ENCODE peak calls at places on chromosomes 1 and 21, in five cellular contexts. B, O, Z, F and K are unnamed samples. For H3K4me1, the result is how much of the 10 kb centered on the place peaks cover.

GRCh38 chr1:43592051-43592665 is 57.8 kb upstream of the KDM4A start:
- DNase-seq in B (no peak), O (no peak), Z (peak), F (no peak), K (no peak)

GRCh38 chr1:153799566-153800465 is 24.6 kb downstream of the SLC27A3 start:
- DNase-seq in B (no peak), O (no peak), Z (no peak), F (no peak), K (no peak)

GRCh38 chr1:118927826-118928225 is 60.3 kb downstream of the TBX15 start:
- DNase-seq in B (no peak), O (no peak), Z (no peak), F (no peak), K (no peak)

GRCh38 chr1:33814166-33814565 is 49.7 kb upstream of the HMGB4 start:
- DNase-seq in B (no peak), O (no peak), Z (no peak), F (no peak), K (no peak)

GRCh38 chr1:192609110-192610079 is 26.6 kb upstream of the RGS13 start:
- DNase-seq in B (no peak), O (no peak), Z (no peak), F (peak), K (peak)

GRCh38 chr1:51728611-51729155 is 111.8 kb downstream of the OSBPL9 start:
- DNase-seq in B (no peak), O (no peak), Z (no peak), F (no peak), K (no peak)

GRCh38 chr1:29341936-29342335 is 105.6 kb downstream of the PTPRU start:
- DNase-seq in B (no peak), O (peak), Z (no peak), F (no peak), K (no peak)

GRCh38 chr1:17239420-17239819 is 9.5 kb upstream of the PADI3 start:
- DNase-seq in B (peak), O (peak), Z (no peak), F (peak), K (no peak)

GRCh38 chr1:2232916-2233438 is 4.9 kb downstream of the SKI start:
- DNase-seq in B (no peak), O (no peak), Z (no peak), F (no peak), K (no peak)

GRCh38 chr21:28883931-28884330 is 108.7 kb downstream of the LTN1 start:
- DNase-seq in B (no peak), O (no peak), Z (no peak), F (no peak), K (no peak)

GRCh38 chr1:77060000-77060399 is 159.2 kb downstream of the PIGK start:
- DNase-seq in B (no peak), O (no peak), Z (peak), F (no peak), K (no peak)

GRCh38 chr21:44812640-44813039 is 5.2 kb downstream of the SUMO3 start:
- DNase-seq in B (no peak), O (no peak), Z (no peak), F (no peak), K (no peak)

GRCh38 chr1:20634594-20635084 is 1.4 kb downstream of the PINK1 start:
- DNase-seq in B (peak), O (peak), Z (peak), F (peak), K (peak)

GRCh38 chr1:29895201-29895600 is 658.9 kb downstream of the PTPRU start:
- DNase-seq in B (no peak), O (no peak), Z (no peak), F (no peak), K (no peak)

GRCh38 chr1:178501705-178502329 is 5.1 kb upstream of the CLEC20A start:
- DNase-seq in B (peak), O (peak), Z (peak), F (peak), K (no peak)

GRCh38 chr1:101112051-101112770 is 86.6 kb upstream of the DPH5 start:
- DNase-seq in B (no peak), O (no peak), Z (no peak), F (peak), K (peak)

GRCh38 chr1:42981406-42981805 is 22.7 kb upstream of the SLC2A1 start:
- DNase-seq in B (peak), O (no peak), Z (no peak), F (no peak), K (no peak)

GRCh38 chr1:31181515-31182343 is 58.0 kb downstream of the NKAIN1 start:
- DNase-seq in B (peak), O (peak), Z (no peak), F (peak), K (no peak)

GRCh38 chr1:84122780-84123382 is 21.2 kb upstream of the PRKACB start:
- DNase-seq in B (peak), O (peak), Z (no peak), F (peak), K (peak)

GRCh38 chr1:182119631-182120030 is 58.1 kb upstream of the ZNF648 start:
- DNase-seq in B (no peak), O (no peak), Z (no peak), F (no peak), K (no peak)

GRCh38 chr1:42145190-42145716 is 8.0 kb upstream of the GUCA2B start:
- DNase-seq in B (no peak), O (no peak), Z (no peak), F (no peak), K (no peak)

GRCh38 chr1:71869326-71869725 is 413.0 kb downstream of the NEGR1 start:
- DNase-seq in B (no peak), O (no peak), Z (no peak), F (no peak), K (no peak)

GRCh38 chr1:46068525-46068924 is 63.9 kb downstream of the PIK3R3 start:
- DNase-seq in B (no peak), O (no peak), Z (no peak), F (no peak), K (no peak)

GRCh38 chr1:241998412-241998921 is 431 bp downstream of the MAP1LC3C start:
- DNase-seq in B (peak), O (peak), Z (peak), F (peak), K (no peak)

GRCh38 chr1:210828996-210829596 is 304.9 kb downstream of the KCNH1 start:
- DNase-seq in B (no peak), O (no peak), Z (no peak), F (no peak), K (no peak)

GRCh38 chr1:54464477-54465146 is 58.4 kb upstream of the SSBP3 start:
- DNase-seq in B (no peak), O (no peak), Z (no peak), F (no peak), K (no peak)
- H3K4me1 ChIP-seq in B (under half), O (half or more), Z (under half), F (under half), K (under half)

GRCh38 chr1:206713070-206713469 is 28.4 kb downstream of the MAPKAPK2 start:
- DNase-seq in B (no peak), O (no peak), Z (no peak), F (no peak), K (no peak)
- H3K4me1 ChIP-seq in B (under half), O (half or more), Z (half or more), F (half or more), K (half or more)

DNA sequence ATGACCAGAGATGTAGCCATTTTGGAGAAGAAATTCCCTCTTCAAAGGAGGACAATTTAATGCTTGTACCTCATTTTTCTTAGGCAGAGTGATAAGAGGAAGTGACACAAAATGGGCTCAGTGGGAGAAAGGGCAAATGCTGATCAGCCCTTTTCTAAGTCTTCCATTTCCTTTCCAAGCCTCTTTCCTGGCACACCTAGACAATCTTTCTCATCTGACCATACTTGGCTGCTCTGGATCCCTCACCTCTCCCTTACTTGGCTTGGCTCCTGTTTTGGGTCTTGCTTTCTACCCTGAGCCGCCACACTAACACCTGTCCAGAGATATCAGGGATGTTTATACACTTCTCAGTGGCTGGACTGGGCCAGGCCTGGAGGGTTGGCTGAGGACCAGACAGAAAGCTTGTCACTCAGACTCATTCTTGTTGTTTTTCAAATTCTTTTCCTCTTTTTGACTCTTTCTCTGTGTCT is 13.1 kb downstream of the TXNIP start:
- DNase-seq in B (no peak), O (no peak), Z (peak), F (no peak), K (no peak)
- H3K4me1 ChIP-seq in B (under half), O (half or more), Z (half or more), F (half or more), K (half or more)

DNA sequence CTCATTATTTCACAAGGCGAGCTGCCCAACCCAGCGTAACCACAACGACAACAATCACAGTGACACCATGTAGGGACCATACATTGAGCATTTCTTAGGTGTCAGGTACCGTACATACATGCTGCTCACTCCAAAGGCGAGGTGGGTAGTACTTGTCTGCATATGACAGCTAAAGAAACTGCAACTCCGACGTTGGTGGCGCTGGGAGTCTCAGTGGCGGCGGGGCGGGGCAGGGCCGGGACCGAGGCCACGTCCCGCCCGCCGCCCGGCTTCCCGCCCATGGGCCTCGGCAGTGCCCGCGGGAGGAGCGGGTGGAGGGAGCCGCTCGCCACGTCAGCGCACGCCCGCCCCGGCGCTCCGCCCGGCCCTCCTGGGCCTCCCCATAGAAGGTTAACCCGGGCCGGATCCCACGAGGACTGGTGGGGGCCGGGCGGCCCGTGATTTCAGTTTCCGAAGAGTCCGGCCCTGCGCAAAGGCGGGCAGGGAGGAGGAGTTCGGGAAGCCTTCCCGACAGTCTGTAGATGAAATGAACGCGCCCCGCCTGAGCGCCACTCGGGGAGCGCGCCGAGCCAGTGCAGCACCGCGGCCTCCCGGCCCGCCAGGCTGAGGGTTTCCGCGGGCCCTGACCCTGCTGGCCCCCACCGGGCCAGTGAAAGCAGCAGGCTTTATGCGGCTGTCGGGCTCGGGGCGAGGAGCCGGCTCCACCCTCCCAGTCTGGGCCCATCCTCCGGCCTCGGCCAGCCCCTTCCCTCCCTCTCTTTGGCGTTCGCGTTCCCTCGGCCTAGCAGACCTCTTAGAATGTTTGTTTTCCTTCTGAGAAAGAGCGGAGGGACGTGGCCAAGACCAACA is 119.8 kb upstream of the JUN start:
- DNase-seq in B (peak), O (peak), Z (peak), F (peak), K (peak)
- H3K4me1 ChIP-seq in B (under half), O (under half), Z (half or more), F (under half), K (under half)